ENCODE peak calls at places on chromosomes 13 and 19, in ten cellular contexts. V, L, B, R, T, O, P, H, I and X are unnamed samples.
A peak's percentile ranks its signal among the peaks of the same experiment; 100 is the strongest.

GRCh38 chr19:33971073-33971472 is 174.4 kb downstream of the KCTD15 start:
- DNase-seq in T (no peak), H (no peak), P (no peak), O (no peak), R (no peak), L (no peak), B (no peak), V (no peak), I (no peak), X (no peak)

GRCh38 chr13:93882086-93882651 is 597.3 kb downstream of the DCT start:
- DNase-seq in H (no peak), R (no peak), T (no peak), V (no peak), I (no peak), O (no peak), L (no peak), P (no peak), B (no peak), X (no peak)

GRCh38 chr13:106263801-106264200 is 271.7 kb downstream of the EFNB2 start:
- DNase-seq in P (no peak), R (no peak), L (no peak), B (no peak), V (no peak), O (no peak), H (no peak), T (no peak), I (no peak), X (no peak)

GRCh38 chr13:105960326-105960725 is 575.1 kb downstream of the EFNB2 start:
- DNase-seq in H (no peak), V (peak; percentile 42), P (no peak), R (no peak), B (no peak), I (no peak), L (no peak), T (no peak), O (no peak), X (no peak)

GRCh38 chr13:101018720-101019119 is 344.1 kb upstream of the TMTC4 start:
- DNase-seq in V (no peak), I (no peak), B (peak; percentile 27), O (no peak), L (no peak), T (no peak), H (peak; percentile 42), P (no peak), R (no peak), X (peak; percentile 73)

GRCh38 chr19:22527554-22527953 is 105.4 kb upstream of the ZNF98 start:
- DNase-seq in I (no peak), L (no peak), H (no peak), O (no peak), T (no peak), R (no peak), P (no peak), V (no peak), B (no peak), X (no peak)

GRCh38 chr19:50341091-50341564 is 12.0 kb upstream of the KCNC3 start:
- DNase-seq in T (no peak), H (no peak), V (no peak), I (no peak), O (no peak), L (no peak), R (no peak), B (no peak), P (no peak), X (no peak)

GRCh38 chr19:11853358-11853757 is 4.8 kb downstream of the ZNF439 start:
- DNase-seq in I (no peak), H (no peak), V (no peak), R (no peak), P (no peak), L (no peak), O (no peak), B (no peak), T (no peak), X (no peak)

GRCh38 chr13:77533875-77534788 is 1.4 kb upstream of the SCEL start:
- DNase-seq in T (no peak), I (no peak), B (no peak), P (no peak), L (no peak), R (no peak), H (no peak), O (no peak), V (no peak), X (no peak)